ENCODE peak calls at places on chromosomes 3 and 15, in four cellular contexts. One of them, this sample, is unnamed.

GRCh38 chr3:117184574-117184973 is 475.0 kb downstream of the TUSC7 start:
- DNase-seq in hypothalamus: no peak
- DNase-seq in substantia nigra: no peak
- DNase-seq in brain microvascular endothelial cell: peak
- DNase-seq in this sample: no peak

GRCh38 chr3:184874709-184875644 is 63.0 kb downstream of the VPS8 start:
- DNase-seq in brain microvascular endothelial cell: peak
- DNase-seq in substantia nigra: no peak
- DNase-seq in hypothalamus: no peak
- DNase-seq in this sample: peak

GRCh38 chr3:197028711-197029510 is 706 bp downstream of the MELTF start:
- DNase-seq in hypothalamus: no peak
- DNase-seq in brain microvascular endothelial cell: no peak
- DNase-seq in substantia nigra: no peak
- DNase-seq in this sample: no peak

GRCh38 chr15:60326824-60327654 is 70.7 kb downstream of the ANXA2 start:
- DNase-seq in hypothalamus: peak
- DNase-seq in brain microvascular endothelial cell: peak
- DNase-seq in substantia nigra: no peak
- DNase-seq in this sample: peak

GRCh38 chr3:147210676-147211075 is 195.7 kb downstream of the ZIC4 start:
- DNase-seq in hypothalamus: no peak
- DNase-seq in brain microvascular endothelial cell: no peak
- DNase-seq in substantia nigra: no peak
- DNase-seq in this sample: no peak

GRCh38 chr3:122233109-122233952 is 49.9 kb downstream of the CASR start:
- DNase-seq in hypothalamus: no peak
- DNase-seq in substantia nigra: no peak
- DNase-seq in brain microvascular endothelial cell: no peak
- DNase-seq in this sample: no peak

GRCh38 chr3:53772562-53773329 is 73.5 kb downstream of the CHDH start:
- DNase-seq in hypothalamus: no peak
- DNase-seq in brain microvascular endothelial cell: no peak
- DNase-seq in substantia nigra: no peak
- DNase-seq in this sample: no peak

GRCh38 chr3:68705695-68706429 is 226.5 kb downstream of the TAFA4 start:
- DNase-seq in brain microvascular endothelial cell: no peak
- DNase-seq in substantia nigra: no peak
- DNase-seq in hypothalamus: no peak
- DNase-seq in this sample: no peak

GRCh38 chr15:55742498-55742926 is 440 bp downstream of the PRTG start:
- DNase-seq in hypothalamus: no peak
- DNase-seq in substantia nigra: no peak
- DNase-seq in brain microvascular endothelial cell: peak
- DNase-seq in this sample: peak